ENCODE peak calls at places on chromosomes 12 and 14, in four cellular contexts. N, M, Z and W are unnamed samples.

GRCh38 chr12:130054803-130055202 is 107.5 kb upstream of the FZD10 start:
- DNase-seq in N (no peak), M (no peak), Z (no peak), W (no peak)

GRCh38 chr14:69845050-69845581 is 34.1 kb upstream of the SMOC1 start:
- DNase-seq in N (no peak), M (no peak), Z (no peak), W (no peak)

GRCh38 chr12:91896725-91897515 is 248.7 kb downstream of the BTG1 start:
- DNase-seq in N (no peak), M (peak), Z (no peak), W (peak)

GRCh38 chr12:88471641-88472040 is 108.6 kb downstream of the KITLG start:
- DNase-seq in N (no peak), M (peak), Z (no peak), W (no peak)

GRCh38 chr12:104046306-104046705 is 3.7 kb downstream of the GLT8D2 start:
- DNase-seq in N (no peak), M (no peak), Z (no peak), W (no peak)

GRCh38 chr12:119259483-119259882 is 75.0 kb upstream of the CCDC60 start:
- DNase-seq in N (no peak), M (no peak), Z (no peak), W (no peak)

GRCh38 chr14:43735926-43736325 is 771.2 kb downstream of the FSCB start:
- DNase-seq in N (no peak), M (no peak), Z (no peak), W (no peak)

GRCh38 chr14:56760164-56760914 is 49.9 kb downstream of the OTX2 start:
- DNase-seq in N (no peak), M (no peak), Z (no peak), W (no peak)

GRCh38 chr14:102272392-102272791 is 32.6 kb downstream of the MOK start:
- DNase-seq in N (peak), M (no peak), Z (no peak), W (no peak)